ENCODE peak calls at places on chromosome 9, in four cellular contexts. V, F, K and H are unnamed samples.

GRCh38 chr9:28396058-28396457 is 822.8 kb upstream of the C9orf72 start:
- DNase-seq in K (no peak), F (no peak), V (no peak), H (no peak)

GRCh38 chr9:128624566-128624965 is 32.1 kb downstream of the DYNC2I2 start:
- DNase-seq in K (no peak), V (no peak), F (no peak), H (no peak)

GRCh38 chr9:35603506-35603985 is 1.5 kb upstream of the TESK1 start:
- DNase-seq in K (peak; percentile 47), V (peak; percentile 28), F (no peak), H (no peak)

GRCh38 chr9:109781086-109781485 is 1.1 kb downstream of the PALM2AKAP2 start:
- DNase-seq in V (no peak), K (no peak), F (no peak), H (no peak)

GRCh38 chr9:132168347-132168746 is 6.5 kb downstream of the NTNG2 start:
- DNase-seq in V (no peak), F (no peak), K (no peak), H (no peak)

GRCh38 chr9:127175764-127176163 is 53.3 kb upstream of the ANGPTL2 start:
- DNase-seq in V (no peak), F (no peak), K (no peak), H (no peak)

GRCh38 chr9:99059074-99059894 is 45.6 kb upstream of the TGFBR1 start:
- DNase-seq in K (no peak), F (peak; percentile 40), V (no peak), H (no peak)

GRCh38 chr9:4894076-4894475 is 91.0 kb upstream of the JAK2 start:
- DNase-seq in K (no peak), F (no peak), V (no peak), H (no peak)

GRCh38 chr9:137642118-137642601 is 23.4 kb downstream of the EHMT1 start:
- DNase-seq in K (no peak), V (peak; percentile 36), F (no peak), H (no peak)

GRCh38 chr9:128343855-128344254 is 3.5 kb downstream of the SLC27A4 start:
- DNase-seq in F (no peak), V (no peak), K (no peak), H (no peak)

GRCh38 chr9:106717686-106718085 is 145.3 kb upstream of the ZNF462 start:
- DNase-seq in F (no peak), K (no peak), V (no peak), H (no peak)

GRCh38 chr9:127793093-127793708 is 7.4 kb downstream of the CDK9 start:
- DNase-seq in V (no peak), K (no peak), F (no peak), H (no peak)

GRCh38 chr9:126511426-126511825 is 102.3 kb upstream of the LMX1B start:
- DNase-seq in K (no peak), F (no peak), V (no peak), H (no peak)

GRCh38 chr9:136090768-136091581 is 4.1 kb downstream of the NACC2 start:
- DNase-seq in F (no peak), K (peak; percentile 61), V (no peak), H (no peak)

GRCh38 chr9:79166005-79166404 is 405.8 kb upstream of the TLE4 start:
- DNase-seq in K (no peak), V (no peak), F (no peak), H (no peak)

GRCh38 chr9:7545766-7546165 is 253.8 kb downstream of the DMAC1 start:
- DNase-seq in F (no peak), K (no peak), V (no peak), H (no peak)

GRCh38 chr9:113056191-113057106 is at the start of gene ZFP37:
- DNase-seq in K (peak; percentile 92), V (peak; percentile 89), F (peak; percentile 1), H (peak; percentile 92)

GRCh38 chr9:21657966-21658667 is 144.3 kb upstream of the MTAP start:
- DNase-seq in V (no peak), F (no peak), K (no peak), H (no peak)

GRCh38 chr9:132002827-132003704 is 76.6 kb downstream of the MED27 start:
- DNase-seq in V (no peak), K (no peak), F (no peak), H (no peak)

GRCh38 chr9:111805841-111806241 is 11.1 kb upstream of the SHOC1 start:
- DNase-seq in K (no peak), V (no peak), F (no peak), H (no peak)

GRCh38 chr9:38244971-38245370 is 147.5 kb upstream of the ALDH1B1 start:
- DNase-seq in F (no peak), K (no peak), V (no peak), H (no peak)

GRCh38 chr9:122418016-122418415 is 47.2 kb downstream of the PTGS1 start:
- DNase-seq in K (no peak), V (no peak), F (no peak), H (no peak)

GRCh38 chr9:84057662-84058061 is 77.1 kb downstream of the RMI1 start:
- DNase-seq in K (no peak), F (no peak), V (no peak), H (no peak)

GRCh38 chr9:118829334-118829733 is 539.9 kb downstream of the BRINP1 start:
- DNase-seq in F (no peak), K (no peak), V (no peak), H (peak; percentile 13)
- TF ChIP-seq SUZ12 in F (no peak), K (no peak), V (no peak), H (no peak)

DNA sequence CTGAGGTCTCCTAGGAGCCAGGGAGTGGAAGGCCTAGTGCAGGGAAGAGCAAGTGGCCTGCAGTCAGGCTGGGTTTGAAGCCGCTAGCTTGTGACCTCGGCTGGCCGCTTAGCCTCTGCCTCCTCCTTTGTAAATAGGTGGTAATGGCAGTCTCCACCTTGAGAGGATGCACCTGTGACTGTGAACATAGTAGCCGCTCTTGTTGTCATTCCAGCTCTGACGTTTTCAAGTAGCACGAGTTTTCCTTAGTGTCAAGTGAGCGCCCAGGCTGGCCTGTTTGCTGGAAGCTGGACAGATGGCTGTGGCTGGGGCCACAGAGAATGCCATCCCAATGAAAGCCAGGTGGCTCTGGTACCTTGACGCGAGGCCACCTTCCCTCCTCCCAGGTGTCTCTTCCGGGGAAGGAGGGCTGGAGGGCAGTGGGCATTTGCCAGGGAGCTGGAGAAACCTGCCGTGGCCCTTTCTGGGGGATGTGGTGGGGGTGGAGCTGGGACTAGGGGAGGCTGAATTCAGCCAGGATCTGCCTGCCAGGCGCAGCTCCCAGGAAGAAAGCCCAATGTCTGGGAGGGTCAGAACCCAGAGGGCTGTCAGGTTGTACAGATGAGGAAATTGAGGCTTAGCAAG is 2.5 kb downstream of the ASS1 start:
- DNase-seq in K (no peak), V (no peak), F (no peak), H (no peak)
- H3K4me3 ChIP-seq in K (no peak overlapping the region), V (no peak overlapping the region), F (no peak overlapping the region), H (peak overlapping the region; percentile 66)

GRCh38 chr9:90981726-90982125 is 180.1 kb downstream of the SYK start:
- DNase-seq in V (no peak), F (no peak), K (no peak), H (no peak)
- H3K9ac ChIP-seq in V (no peak overlapping the region), F (no peak overlapping the region), K (no peak overlapping the region), H (no peak overlapping the region)

GRCh38 chr9:36759141-36759540 is 186.4 kb downstream of the MELK start:
- DNase-seq in K (no peak), V (no peak), F (no peak), H (no peak)
- TF ChIP-seq SUZ12 in K (no peak), V (no peak), F (no peak), H (no peak)